ENCODE peak calls at places on chromosomes 6 and 20, in seven cellular contexts. N is bronchial epithelial cell, I is tibial artery, X is heart left ventricle, V is cardiac muscle cell, T is choroid plexus epithelial cell, F is gastrocnemius medialis. E is an unnamed sample.

GRCh38 chr6:3960754-3961361 is 111.7 kb downstream of the FAM50B start:
- DNase-seq in X (no peak), I (no peak), F (no peak), T (no peak), N (no peak), V (no peak), E (no peak)

GRCh38 chr6:161444464-161444863 is 170.6 kb upstream of the AGPAT4 start:
- DNase-seq in N (peak), F (peak), V (peak), I (no peak), T (peak), X (no peak), E (no peak)

GRCh38 chr6:21587925-21588811 is 5.4 kb upstream of the SOX4 start:
- DNase-seq in T (peak), X (peak), V (peak), F (no peak), N (no peak), I (peak), E (no peak)

GRCh38 chr6:5713519-5713918 is 293.2 kb downstream of the NRN1 start:
- DNase-seq in T (no peak), N (no peak), V (no peak), X (no peak), I (no peak), F (no peak), E (no peak)

GRCh38 chr6:109303647-109304283 is 78.5 kb downstream of the CD164 start:
- DNase-seq in T (no peak), V (no peak), N (no peak), X (no peak), F (peak), I (no peak), E (no peak)

GRCh38 chr6:107869871-107870270 is 45.8 kb upstream of the SCML4 start:
- DNase-seq in V (no peak), N (no peak), X (no peak), I (no peak), T (no peak), F (no peak), E (no peak)

GRCh38 chr6:70717038-70717801 is 49.5 kb downstream of the SMAP1 start:
- DNase-seq in X (no peak), T (no peak), V (no peak), I (no peak), F (no peak), N (peak), E (no peak)

GRCh38 chr6:28977351-28978136 is 27.6 kb downstream of the ZNF311 start:
- DNase-seq in V (peak), T (peak), N (peak), F (no peak), I (no peak), X (peak), E (no peak)

GRCh38 chr6:158313989-158314388 is 1.7 kb downstream of the TULP4 start:
- DNase-seq in F (no peak), X (peak), T (no peak), N (no peak), I (no peak), V (no peak), E (no peak)

GRCh38 chr6:149094156-149094555 is 223.4 kb upstream of the TAB2 start:
- DNase-seq in N (peak), I (no peak), X (no peak), F (no peak), V (peak), T (peak), E (no peak)

GRCh38 chr6:149097794-149098193 is 219.7 kb upstream of the TAB2 start:
- DNase-seq in I (no peak), N (no peak), F (no peak), V (no peak), X (no peak), T (no peak), E (no peak)

GRCh38 chr6:149095842-149096241 is 221.7 kb upstream of the TAB2 start:
- DNase-seq in I (no peak), X (no peak), F (no peak), V (no peak), T (no peak), N (no peak), E (no peak)

GRCh38 chr6:149093643-149094042 is 223.9 kb upstream of the TAB2 start:
- DNase-seq in V (peak), F (no peak), T (peak), I (no peak), X (no peak), N (no peak), E (no peak)

DNA sequence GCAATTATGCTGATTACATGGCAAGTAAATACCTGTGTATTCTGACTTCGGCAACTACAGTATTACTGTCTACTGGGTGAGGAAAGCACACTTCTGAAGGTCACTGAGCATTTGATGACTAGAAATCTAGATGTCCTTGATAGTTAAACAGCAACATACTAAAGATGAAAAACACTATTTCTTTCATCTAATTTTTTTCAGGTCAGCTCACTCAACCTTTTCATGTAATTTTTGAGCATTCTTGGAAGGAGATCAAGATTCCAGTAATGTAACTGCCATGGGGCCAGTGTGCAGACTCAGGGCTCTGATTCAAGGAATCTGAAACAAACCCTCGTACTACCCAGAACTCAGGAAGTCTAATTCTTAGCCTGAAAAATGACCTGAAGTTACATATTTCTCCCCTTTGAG is 222.6 kb upstream of the TAB2 start:
- DNase-seq in I (no peak), X (no peak), N (no peak), F (no peak), T (peak), V (peak), E (no peak)
- H3K4me3 ChIP-seq in I (no peak), X (no peak), N (no peak), F (no peak), T (no peak), V (no peak), E (no peak)

GRCh38 chr20:55461519-55461918 is 543.8 kb downstream of the CBLN4 start:
- DNase-seq in F (no peak), V (no peak), T (no peak), I (no peak), X (no peak), N (no peak), E (no peak)
- TF ChIP-seq CTCF in F (no peak), V (no peak), T (no peak), I (no peak), X (no peak), N (no peak), E (no peak)

GRCh38 chr20:47784256-47784598 is 1.1 kb downstream of the SULF2 start:
- DNase-seq in X (no peak), F (no peak), N (no peak), I (no peak), T (no peak), V (no peak), E (no peak)
- H3K4me3 ChIP-seq in X (peak), F (peak), N (peak), I (peak), T (peak), V (peak), E (peak)

DNA sequence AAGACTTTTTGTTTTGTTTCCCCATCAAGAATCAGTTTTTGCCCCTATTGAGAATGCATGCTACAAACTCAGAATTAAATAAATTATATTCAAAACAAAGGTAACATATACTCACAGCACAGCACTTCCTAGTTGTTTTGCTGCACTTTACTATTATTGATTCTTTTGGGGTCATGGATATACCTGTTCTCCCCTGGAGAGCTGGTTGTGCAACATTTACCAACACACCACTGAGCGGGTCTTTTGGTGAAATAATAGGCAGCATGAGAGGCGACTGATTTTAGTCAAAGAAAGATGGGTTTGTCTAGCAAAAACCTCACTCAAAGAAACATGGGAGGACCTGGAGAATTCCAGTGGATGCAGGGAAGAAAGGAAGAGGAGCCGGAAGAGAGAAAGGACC is 39.9 kb upstream of the CDKN1A start:
- DNase-seq in N (no peak), V (no peak), F (no peak), I (no peak), T (no peak), X (no peak), E (no peak)
- TF ChIP-seq CTCF in N (no peak), V (no peak), F (no peak), I (no peak), T (no peak), X (no peak), E (no peak)

GRCh38 chr6:53635322-53635721 is 30.2 kb downstream of the KLHL31 start:
- DNase-seq in T (no peak), N (peak), X (no peak), F (no peak), V (peak), I (no peak), E (no peak)
- H3K4me3 ChIP-seq in T (no peak), N (no peak), X (no peak), F (no peak), V (no peak), I (no peak), E (no peak)

DNA sequence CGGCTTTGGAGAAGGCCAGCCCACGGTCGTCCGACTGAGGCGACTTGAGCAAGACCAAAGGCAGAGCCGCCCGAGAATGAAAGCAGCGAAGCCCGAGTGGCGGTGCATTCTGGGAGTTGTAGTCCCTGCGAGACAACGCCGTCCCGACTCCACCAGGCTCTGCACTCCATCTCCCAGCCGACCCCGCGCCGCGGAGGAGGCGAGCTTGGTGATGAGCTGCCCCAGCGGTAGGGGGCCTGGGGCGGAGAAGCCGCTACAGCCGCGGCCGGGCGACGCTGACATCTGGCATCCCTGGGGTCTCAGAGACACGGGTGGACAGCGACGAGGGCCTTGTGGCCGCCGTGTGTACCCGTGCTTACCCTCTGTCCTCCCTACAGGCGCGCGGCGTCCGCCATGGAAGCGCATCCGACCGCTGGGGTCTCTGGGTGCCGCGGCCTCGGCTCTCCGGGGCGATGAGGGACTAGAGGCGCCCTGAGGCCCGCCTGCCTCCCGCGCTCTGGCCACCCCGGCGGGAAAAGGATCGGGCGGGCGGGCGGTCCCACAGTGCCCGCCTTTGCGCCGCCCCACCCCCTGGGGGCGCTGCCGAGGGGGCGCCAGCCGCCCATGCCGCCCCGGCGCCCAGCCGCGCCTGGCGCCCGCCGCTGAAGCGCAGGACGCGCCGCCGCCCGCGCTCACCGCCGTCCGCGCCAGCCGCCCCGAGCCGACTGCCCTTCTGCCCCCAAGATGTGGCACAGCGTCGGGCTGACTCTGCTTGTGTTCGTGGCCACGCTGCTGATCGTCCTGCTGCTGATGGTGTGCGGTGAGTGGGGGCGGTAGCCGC is at the start of gene SMIM13:
- DNase-seq in X (peak), F (peak), V (peak), I (peak), N (peak), T (peak), E (peak)
- TF ChIP-seq CTCF in X (peak), F (peak), V (peak), I (peak), N (peak), T (peak), E (peak)

DNA sequence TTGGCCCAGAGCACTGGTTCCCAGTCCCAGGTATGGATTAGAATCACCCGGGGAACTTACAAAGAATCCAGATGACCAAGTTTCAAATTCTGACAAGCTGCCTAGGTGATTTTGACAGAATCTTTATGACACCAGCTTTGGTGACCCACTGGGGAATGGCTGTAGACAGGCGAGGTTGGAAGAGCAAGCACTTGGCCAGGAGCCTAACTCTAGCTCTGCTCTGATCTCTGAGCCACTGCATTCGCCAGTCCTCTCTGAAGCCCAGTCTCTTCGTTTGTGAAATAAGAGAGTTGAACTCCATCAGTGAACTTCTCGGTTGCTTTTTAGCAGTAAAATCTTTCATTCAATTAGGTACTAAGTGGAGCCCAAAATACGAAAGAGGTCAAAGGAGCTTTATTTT is 161.2 kb downstream of the VEGFA start:
- DNase-seq in F (no peak), I (peak), V (no peak), N (no peak), T (no peak), X (no peak), E (no peak)
- H3K4me3 ChIP-seq in F (no peak), I (no peak), V (no peak), N (no peak), T (no peak), X (no peak), E (no peak)

E was measured in AG04449.